ENCODE peak calls at places on chromosomes 13 and 19, in five cellular contexts. X is endothelial cell of umbilical vein, Q is prostate gland, B is breast epithelium, M is suprapubic skin. S is an unnamed sample.

GRCh38 chr13:108828053-108828806 is 198.8 kb downstream of the MYO16 start:
- DNase-seq in X (no peak), Q (no peak), M (no peak), B (no peak), S (no peak)

GRCh38 chr19:35773020-35773809 is 2.1 kb upstream of the ARHGAP33 start:
- DNase-seq in X (no peak), B (no peak), Q (no peak), M (no peak), S (no peak)

GRCh38 chr13:85019121-85019520 is 780.1 kb downstream of the SLITRK6 start:
- DNase-seq in X (no peak), B (no peak), Q (no peak), M (no peak), S (no peak)

GRCh38 chr13:47213057-47213456 is 316.2 kb upstream of the HTR2A start:
- DNase-seq in X (no peak), Q (no peak), B (no peak), M (no peak), S (no peak)

GRCh38 chr19:925087-925911 is 536 bp upstream of the ARID3A start:
- DNase-seq in M (peak), Q (peak), B (peak), X (peak), S (no peak)

GRCh38 chr19:19407640-19407933 is 2.1 kb downstream of the GATAD2A start:
- DNase-seq in Q (no peak), X (no peak), B (no peak), M (no peak), S (no peak)

GRCh38 chr13:104006625-104007061 is 940.4 kb upstream of the SLC10A2 start:
- DNase-seq in M (no peak), Q (no peak), B (no peak), X (no peak), S (no peak)

GRCh38 chr13:26300140-26300539 is 46.2 kb downstream of the CDK8 start:
- DNase-seq in X (peak), Q (no peak), B (no peak), M (no peak), S (no peak)

GRCh38 chr13:106114981-106115554 is 420.4 kb downstream of the EFNB2 start:
- DNase-seq in B (no peak), M (no peak), Q (no peak), X (peak), S (no peak)

GRCh38 chr19:6672693-6673290 is 2.8 kb upstream of the TNFSF14 start:
- DNase-seq in M (no peak), Q (no peak), X (no peak), B (no peak), S (no peak)

GRCh38 chr19:6564393-6564792 is 26.6 kb downstream of the CD70 start:
- DNase-seq in X (peak), Q (no peak), M (no peak), B (no peak), S (no peak)

GRCh38 chr19:18225702-18226468 is at the start of gene PDE4C:
- DNase-seq in B (no peak), X (peak), M (no peak), Q (no peak), S (no peak)

GRCh38 chr13:32857689-32858088 is 158.5 kb upstream of the KL start:
- DNase-seq in M (no peak), X (no peak), Q (no peak), B (no peak), S (no peak)

GRCh38 chr13:114115191-114115671 is 17.2 kb downstream of the RASA3 start:
- DNase-seq in Q (no peak), X (peak), B (no peak), M (peak), S (no peak)

GRCh38 chr13:84606616-84607015 is 724.3 kb upstream of the SLITRK1 start:
- DNase-seq in B (no peak), X (no peak), Q (no peak), M (no peak), S (no peak)

GRCh38 chr13:30870049-30870884 is 35.8 kb upstream of the MEDAG start:
- DNase-seq in M (peak), Q (no peak), X (peak), B (peak), S (peak)

GRCh38 chr19:29121684-29122083 is 91.3 kb downstream of the UQCRFS1 start:
- DNase-seq in M (peak), Q (no peak), B (no peak), X (no peak), S (no peak)

GRCh38 chr13:106701810-106702341 is 133.9 kb upstream of the ARGLU1 start:
- DNase-seq in Q (no peak), M (no peak), B (no peak), X (peak), S (no peak)

GRCh38 chr13:108270442-108270841 is 924 bp downstream of the TNFSF13B start:
- DNase-seq in X (no peak), M (no peak), Q (no peak), B (no peak), S (no peak)

GRCh38 chr13:96018135-96018534 is 35.1 kb downstream of the UGGT2 start:
- DNase-seq in M (no peak), X (no peak), Q (no peak), B (no peak), S (no peak)

GRCh38 chr19:1060689-1061088 is 6.3 kb upstream of the ARHGAP45 start:
- DNase-seq in B (no peak), X (no peak), Q (no peak), M (no peak), S (no peak)

GRCh38 chr19:51727349-51727880 is 3.6 kb upstream of the HAS1 start:
- DNase-seq in X (no peak), B (no peak), M (no peak), Q (no peak), S (no peak)

GRCh38 chr13:39597828-39598227 is 5.2 kb downstream of the LHFPL6 start:
- DNase-seq in B (no peak), Q (no peak), M (no peak), X (peak), S (no peak)

GRCh38 chr19:51064534-51065220 is at the start of gene KLK13:
- DNase-seq in M (no peak), B (peak), Q (no peak), X (no peak), S (no peak)

GRCh38 chr19:24166055-24166454 is 79.1 kb downstream of the ZNF254 start:
- DNase-seq in B (no peak), M (no peak), Q (no peak), X (no peak), S (no peak)

GRCh38 chr13:59120297-59120843 is 1043.4 kb downstream of the DIAPH3 start:
- DNase-seq in X (peak), B (no peak), Q (no peak), M (no peak), S (no peak)

GRCh38 chr19:47035495-47036232 is 12.8 kb downstream of the TMEM160 start:
- DNase-seq in B (peak), Q (peak), M (peak), X (peak), S (peak)
- TF ChIP-seq POLR2AphosphoS5 in B (no peak), Q (peak), M (no peak), X (no peak), S (no peak)

DNA sequence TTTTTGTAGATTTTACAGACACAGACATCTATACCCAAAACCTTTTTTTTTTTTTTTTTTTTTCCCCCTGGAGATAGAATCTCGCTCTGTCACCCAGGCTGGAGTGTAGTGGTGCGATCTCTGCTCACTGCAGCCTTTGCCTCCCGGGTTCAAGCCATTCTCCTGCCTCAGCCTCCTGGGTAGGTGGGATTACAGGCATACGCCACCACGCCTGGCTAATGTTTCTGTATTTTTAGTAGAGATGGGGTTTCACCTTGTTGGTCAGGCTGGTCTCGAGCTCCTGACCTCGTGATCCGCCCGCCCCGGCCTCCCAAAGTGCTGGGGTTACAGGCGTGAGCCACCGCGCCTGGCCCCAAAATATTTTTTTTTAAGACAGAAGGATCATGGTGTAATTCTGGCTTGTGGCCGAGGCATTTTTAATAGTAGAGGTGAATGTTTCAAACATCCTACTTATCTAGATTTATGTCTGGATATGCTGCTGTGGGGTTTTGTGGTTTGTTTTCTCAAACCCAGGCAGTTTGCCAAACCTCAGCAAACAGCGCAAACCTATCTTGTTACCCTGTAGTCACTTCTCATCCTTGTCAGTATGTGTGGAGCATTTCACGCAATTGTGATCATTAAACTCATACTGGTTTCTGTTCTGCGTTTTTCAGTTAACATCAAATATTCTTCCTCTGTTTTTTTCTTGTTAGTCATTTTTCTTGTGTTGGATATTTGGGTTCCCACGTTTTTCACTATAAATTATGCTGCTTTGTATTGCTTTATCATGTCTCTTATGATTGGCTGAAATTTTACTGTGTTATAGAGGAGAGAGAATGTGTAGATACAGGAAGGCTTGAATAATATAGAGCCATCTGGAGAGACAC is 36.2 kb upstream of the GARRE1 start:
- DNase-seq in B (peak), X (peak), M (no peak), Q (peak), S (no peak)
- TF ChIP-seq POLR2AphosphoS5 in B (no peak), X (no peak), M (no peak), Q (peak), S (no peak)

GRCh38 chr19:31418692-31419430 is 69.6 kb upstream of the TSHZ3 start:
- DNase-seq in Q (no peak), X (no peak), B (no peak), M (no peak), S (no peak)
- TF ChIP-seq POLR2AphosphoS5 in Q (no peak), X (no peak), B (no peak), M (no peak), S (no peak)

GRCh38 chr19:5514001-5514400 is 53.8 kb downstream of the TINCR start:
- DNase-seq in M (no peak), Q (no peak), X (no peak), B (no peak), S (no peak)
- TF ChIP-seq POLR2AphosphoS5 in M (no peak), Q (no peak), X (no peak), B (no peak), S (no peak)

GRCh38 chr19:16619456-16619855 is 8.5 kb downstream of the MED26 start:
- DNase-seq in B (no peak), M (no peak), Q (no peak), X (no peak), S (no peak)
- TF ChIP-seq POLR2AphosphoS5 in B (no peak), M (no peak), Q (no peak), X (no peak), S (no peak)

GRCh38 chr19:41298327-41298964 is 11.5 kb upstream of the CCDC97 start:
- DNase-seq in M (no peak), B (peak), X (peak), Q (no peak), S (no peak)

GRCh38 chr19:41297628-41298326 is 12.2 kb upstream of the CCDC97 start:
- DNase-seq in Q (no peak), X (no peak), B (no peak), M (no peak), S (peak)

GRCh38 chr19:41302624-41303351 is 7.2 kb upstream of the CCDC97 start:
- DNase-seq in X (no peak), B (no peak), Q (no peak), M (no peak), S (peak)

GRCh38 chr19:41299046-41299754 is 10.8 kb upstream of the CCDC97 start:
- DNase-seq in Q (no peak), B (peak), X (no peak), M (no peak), S (no peak)

DNA sequence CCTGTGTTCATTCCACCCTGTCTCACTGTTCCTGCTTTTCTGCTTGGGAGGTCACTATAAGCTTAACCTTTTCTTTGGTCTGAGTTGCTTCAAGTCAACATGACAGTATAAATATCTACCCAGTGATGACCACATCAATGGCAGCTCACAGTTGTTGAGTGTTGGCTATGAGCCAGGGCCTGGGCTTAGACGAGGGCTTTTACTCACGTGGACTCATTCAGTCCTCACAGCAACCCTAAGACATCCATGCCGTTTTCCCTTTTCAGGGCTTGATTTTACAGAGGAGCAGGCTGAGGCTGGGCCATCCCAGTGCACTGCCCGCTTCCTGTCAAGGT is 10.2 kb upstream of the CCDC97 start:
- DNase-seq in X (peak), M (no peak), B (no peak), Q (no peak), S (no peak)
- TF ChIP-seq POLR2AphosphoS5 in X (no peak), M (no peak), B (no peak), Q (no peak), S (no peak)

S was measured in GM12891.